ENCODE peak calls at places on chromosomes 1 and 21, in six cellular contexts. One of them, this sample, is unnamed.

GRCh38 chr1:157198619-157199420 is 60.6 kb upstream of the ETV3 start:
- DNase-seq in CD4-positive, alpha-beta memory T cell: no peak
- DNase-seq in psoas muscle: no peak
- DNase-seq in A549: no peak
- DNase-seq in GM12865: no peak
- DNase-seq in NB4: no peak
- DNase-seq in this sample: no peak

GRCh38 chr1:225529726-225530125 is 101.9 kb upstream of the LBR start:
- DNase-seq in A549: no peak
- DNase-seq in CD4-positive, alpha-beta memory T cell: no peak
- DNase-seq in GM12865: no peak
- DNase-seq in NB4: no peak
- DNase-seq in psoas muscle: no peak
- DNase-seq in this sample: no peak

GRCh38 chr21:42641311-42642218 is 11.9 kb upstream of the PDE9A start:
- DNase-seq in NB4: no peak
- DNase-seq in A549: no peak
- DNase-seq in CD4-positive, alpha-beta memory T cell: no peak
- DNase-seq in GM12865: no peak
- DNase-seq in psoas muscle: peak; percentile 44
- DNase-seq in this sample: peak; percentile 11

GRCh38 chr1:41323243-41323642 is 38.0 kb upstream of the FOXO6 start:
- DNase-seq in CD4-positive, alpha-beta memory T cell: no peak
- DNase-seq in A549: no peak
- DNase-seq in psoas muscle: no peak
- DNase-seq in NB4: no peak
- DNase-seq in GM12865: no peak
- DNase-seq in this sample: no peak

GRCh38 chr1:182842265-182842664 is 3.1 kb downstream of the DHX9 start:
- DNase-seq in NB4: no peak
- DNase-seq in CD4-positive, alpha-beta memory T cell: no peak
- DNase-seq in psoas muscle: no peak
- DNase-seq in GM12865: no peak
- DNase-seq in A549: no peak
- DNase-seq in this sample: no peak

GRCh38 chr1:200346744-200347143 is 63.1 kb downstream of the ZNF281 start:
- DNase-seq in GM12865: no peak
- DNase-seq in CD4-positive, alpha-beta memory T cell: no peak
- DNase-seq in NB4: peak; percentile 45
- DNase-seq in A549: no peak
- DNase-seq in psoas muscle: no peak
- DNase-seq in this sample: no peak

GRCh38 chr1:169466259-169467230 is 19.2 kb downstream of the SLC19A2 start:
- DNase-seq in NB4: peak; percentile 50
- DNase-seq in CD4-positive, alpha-beta memory T cell: no peak
- DNase-seq in A549: peak; percentile 44
- DNase-seq in psoas muscle: no peak
- DNase-seq in GM12865: peak; percentile 48
- DNase-seq in this sample: no peak

GRCh38 chr1:211654838-211655787 is 20.3 kb downstream of the NEK2 start:
- DNase-seq in GM12865: peak; percentile 90
- DNase-seq in NB4: peak; percentile 84
- DNase-seq in CD4-positive, alpha-beta memory T cell: peak; percentile 73
- DNase-seq in psoas muscle: peak; percentile 92
- DNase-seq in A549: peak; percentile 85
- DNase-seq in this sample: no peak

GRCh38 chr1:45325816-45326506 is 734 bp upstream of the HPDL start:
- DNase-seq in A549: no peak
- DNase-seq in psoas muscle: no peak
- DNase-seq in NB4: no peak
- DNase-seq in CD4-positive, alpha-beta memory T cell: no peak
- DNase-seq in GM12865: no peak
- DNase-seq in this sample: no peak

GRCh38 chr1:100615686-100616085 is 77.7 kb downstream of the GPR88 start:
- DNase-seq in NB4: no peak
- DNase-seq in CD4-positive, alpha-beta memory T cell: no peak
- DNase-seq in A549: no peak
- DNase-seq in psoas muscle: no peak
- DNase-seq in GM12865: no peak
- DNase-seq in this sample: no peak

GRCh38 chr1:79478160-79478559 is 471.6 kb upstream of the ADGRL4 start:
- DNase-seq in A549: no peak
- DNase-seq in CD4-positive, alpha-beta memory T cell: no peak
- DNase-seq in NB4: no peak
- DNase-seq in psoas muscle: no peak
- DNase-seq in GM12865: no peak
- DNase-seq in this sample: no peak

GRCh38 chr21:44699502-44700001 is 2.6 kb downstream of the KRTAP10-12 start:
- DNase-seq in A549: no peak
- DNase-seq in psoas muscle: peak; percentile 48
- DNase-seq in CD4-positive, alpha-beta memory T cell: no peak
- DNase-seq in GM12865: no peak
- DNase-seq in NB4: no peak
- DNase-seq in this sample: no peak

GRCh38 chr1:180662709-180663108 is 30.9 kb downstream of the XPR1 start:
- DNase-seq in NB4: no peak
- DNase-seq in psoas muscle: no peak
- DNase-seq in CD4-positive, alpha-beta memory T cell: no peak
- DNase-seq in A549: no peak
- DNase-seq in GM12865: no peak
- DNase-seq in this sample: no peak
- H3K4me3 ChIP-seq in NB4: no peak overlapping the region
- H3K4me3 ChIP-seq in psoas muscle: no peak overlapping the region
- H3K4me3 ChIP-seq in CD4-positive, alpha-beta memory T cell: no peak overlapping the region
- H3K4me3 ChIP-seq in A549: no peak overlapping the region
- H3K4me3 ChIP-seq in GM12865: no peak overlapping the region
- H3K4me3 ChIP-seq in this sample: no peak overlapping the region

DNA sequence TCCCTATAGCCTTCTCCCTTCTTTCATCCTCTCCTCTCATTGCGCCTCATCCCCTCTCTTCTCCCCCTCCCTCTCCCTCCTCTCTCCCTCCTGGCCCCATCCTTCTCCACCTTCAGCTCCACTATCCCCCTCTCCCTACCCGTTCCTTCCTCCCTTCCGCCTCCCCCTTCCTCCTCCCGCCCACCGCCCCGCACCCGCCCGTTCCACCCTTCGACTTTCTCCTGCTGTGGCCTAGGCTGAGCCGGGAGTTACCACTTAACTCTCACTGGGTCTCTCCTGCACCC is 1.6 kb downstream of the NPR1 start:
- DNase-seq in NB4: no peak
- DNase-seq in CD4-positive, alpha-beta memory T cell: no peak
- DNase-seq in GM12865: no peak
- DNase-seq in A549: no peak
- DNase-seq in psoas muscle: no peak
- DNase-seq in this sample: no peak
- H3K4me3 ChIP-seq in NB4: no peak overlapping the region
- H3K4me3 ChIP-seq in CD4-positive, alpha-beta memory T cell: no peak overlapping the region
- H3K4me3 ChIP-seq in GM12865: no peak overlapping the region
- H3K4me3 ChIP-seq in A549: no peak overlapping the region
- H3K4me3 ChIP-seq in psoas muscle: peak overlapping the region; percentile 70
- H3K4me3 ChIP-seq in this sample: no peak overlapping the region

DNA sequence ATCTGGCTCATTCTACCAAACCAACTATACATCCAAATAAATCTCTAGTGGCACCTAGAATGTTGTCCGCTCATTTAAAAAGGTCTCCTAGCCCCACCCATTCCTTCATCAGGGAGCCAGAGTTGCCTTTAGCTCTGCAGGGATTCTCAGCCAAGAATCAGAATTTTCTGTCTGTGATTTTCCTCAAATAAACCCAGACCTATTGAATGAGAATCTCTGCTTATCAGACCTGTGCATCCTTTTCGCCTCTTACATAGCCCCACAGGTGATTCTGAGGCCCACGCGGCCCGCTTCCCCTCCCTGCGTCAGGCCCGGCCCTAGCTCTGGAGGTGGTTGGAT is 410 bp upstream of the TDRD5 start:
- DNase-seq in GM12865: no peak
- DNase-seq in NB4: no peak
- DNase-seq in CD4-positive, alpha-beta memory T cell: no peak
- DNase-seq in A549: no peak
- DNase-seq in psoas muscle: no peak
- DNase-seq in this sample: no peak
- H3K4me3 ChIP-seq in GM12865: no peak overlapping the region
- H3K4me3 ChIP-seq in NB4: no peak overlapping the region
- H3K4me3 ChIP-seq in CD4-positive, alpha-beta memory T cell: no peak overlapping the region
- H3K4me3 ChIP-seq in A549: peak overlapping the region; percentile 55
- H3K4me3 ChIP-seq in psoas muscle: no peak overlapping the region
- H3K4me3 ChIP-seq in this sample: no peak overlapping the region

DNA sequence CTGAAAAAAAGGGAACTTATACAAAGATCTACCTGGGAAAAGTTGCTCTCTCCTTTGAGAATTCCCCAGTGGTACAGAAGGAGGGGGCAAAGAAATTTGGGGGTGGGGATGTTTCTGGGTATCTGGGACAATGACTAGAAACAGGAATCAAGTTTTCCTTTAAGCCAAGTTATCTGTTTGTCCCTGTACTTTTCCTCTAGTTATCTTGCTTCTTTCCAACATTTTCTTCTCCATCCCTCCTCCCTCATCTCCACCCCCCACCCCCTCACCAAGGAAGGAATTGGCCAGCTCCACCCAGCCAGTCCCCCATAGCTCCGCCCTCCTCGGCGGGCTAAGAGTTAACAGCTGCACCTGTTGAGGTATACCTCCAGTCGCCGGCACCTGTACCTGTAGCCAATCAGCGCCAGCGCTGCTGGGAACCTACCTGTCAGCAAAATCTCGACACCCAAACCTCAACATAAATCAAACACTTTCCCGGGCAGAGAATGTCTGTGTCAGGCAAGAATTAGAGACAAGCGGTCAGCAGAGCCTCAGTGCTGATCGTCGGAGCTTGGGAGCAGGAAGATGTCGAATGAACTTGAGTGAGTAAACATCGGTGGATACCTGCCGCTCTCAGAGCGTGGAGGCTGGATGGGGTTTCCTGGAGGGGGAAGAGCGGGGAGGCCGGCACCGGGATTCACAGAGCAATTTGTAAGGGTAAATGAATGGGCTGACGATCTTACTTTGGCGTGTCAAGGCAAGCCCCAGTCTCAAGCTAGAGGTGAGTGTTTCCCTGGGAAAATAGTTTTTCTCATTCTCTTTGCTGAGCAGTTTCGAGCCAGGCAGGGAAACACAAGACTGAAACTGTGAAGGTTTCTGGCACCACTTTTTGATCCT is at the start of gene GRHL3:
- DNase-seq in A549: no peak
- DNase-seq in NB4: no peak
- DNase-seq in GM12865: no peak
- DNase-seq in psoas muscle: no peak
- DNase-seq in CD4-positive, alpha-beta memory T cell: peak; percentile 17
- DNase-seq in this sample: no peak
- H3K4me3 ChIP-seq in A549: peak within 1 kb of the TSS; percentile 36
- H3K4me3 ChIP-seq in NB4: no peak within 1 kb of the TSS
- H3K4me3 ChIP-seq in GM12865: no peak within 1 kb of the TSS
- H3K4me3 ChIP-seq in psoas muscle: no peak within 1 kb of the TSS
- H3K4me3 ChIP-seq in CD4-positive, alpha-beta memory T cell: no peak within 1 kb of the TSS
- H3K4me3 ChIP-seq in this sample: peak within 1 kb of the TSS; percentile 17

GRCh38 chr21:25424045-25424444 is 183.2 kb downstream of the MRPL39 start:
- DNase-seq in psoas muscle: no peak
- DNase-seq in A549: no peak
- DNase-seq in GM12865: peak; percentile 71
- DNase-seq in NB4: no peak
- DNase-seq in CD4-positive, alpha-beta memory T cell: no peak
- DNase-seq in this sample: no peak

GRCh38 chr21:25424674-25425073 is 182.6 kb downstream of the MRPL39 start:
- DNase-seq in GM12865: peak; percentile 76
- DNase-seq in NB4: no peak
- DNase-seq in A549: no peak
- DNase-seq in psoas muscle: no peak
- DNase-seq in CD4-positive, alpha-beta memory T cell: no peak
- DNase-seq in this sample: no peak

GRCh38 chr21:25421327-25422028 is 185.8 kb downstream of the MRPL39 start:
- DNase-seq in CD4-positive, alpha-beta memory T cell: peak; percentile 66
- DNase-seq in GM12865: peak; percentile 95
- DNase-seq in NB4: peak; percentile 70
- DNase-seq in A549: peak; percentile 14
- DNase-seq in psoas muscle: no peak
- DNase-seq in this sample: peak; percentile 8

GRCh38 chr21:25422610-25423608 is 184.4 kb downstream of the MRPL39 start:
- DNase-seq in CD4-positive, alpha-beta memory T cell: no peak
- DNase-seq in NB4: no peak
- DNase-seq in psoas muscle: no peak
- DNase-seq in GM12865: peak; percentile 60
- DNase-seq in A549: no peak
- DNase-seq in this sample: no peak

GRCh38 chr21:25420831-25421230 is 186.4 kb downstream of the MRPL39 start:
- DNase-seq in NB4: no peak
- DNase-seq in A549: no peak
- DNase-seq in GM12865: peak; percentile 72
- DNase-seq in CD4-positive, alpha-beta memory T cell: no peak
- DNase-seq in psoas muscle: no peak
- DNase-seq in this sample: no peak
- H3K4me3 ChIP-seq in NB4: no peak overlapping the region
- H3K4me3 ChIP-seq in A549: no peak overlapping the region
- H3K4me3 ChIP-seq in GM12865: peak overlapping the region; percentile 60
- H3K4me3 ChIP-seq in CD4-positive, alpha-beta memory T cell: no peak overlapping the region
- H3K4me3 ChIP-seq in psoas muscle: no peak overlapping the region
- H3K4me3 ChIP-seq in this sample: no peak overlapping the region

GRCh38 chr1:170665625-170666024 is 1.7 kb downstream of the PRRX1 start:
- DNase-seq in NB4: no peak
- DNase-seq in psoas muscle: peak; percentile 63
- DNase-seq in CD4-positive, alpha-beta memory T cell: no peak
- DNase-seq in GM12865: no peak
- DNase-seq in A549: no peak
- DNase-seq in this sample: no peak
- H3K4me3 ChIP-seq in NB4: no peak overlapping the region
- H3K4me3 ChIP-seq in psoas muscle: peak overlapping the region; percentile 72
- H3K4me3 ChIP-seq in CD4-positive, alpha-beta memory T cell: no peak overlapping the region
- H3K4me3 ChIP-seq in GM12865: no peak overlapping the region
- H3K4me3 ChIP-seq in A549: no peak overlapping the region
- H3K4me3 ChIP-seq in this sample: peak overlapping the region; percentile 87

GRCh38 chr1:170594227-170594626 is 62.3 kb downstream of the GORAB start:
- DNase-seq in psoas muscle: no peak
- DNase-seq in NB4: no peak
- DNase-seq in A549: no peak
- DNase-seq in CD4-positive, alpha-beta memory T cell: no peak
- DNase-seq in GM12865: no peak
- DNase-seq in this sample: no peak
- H3K4me3 ChIP-seq in psoas muscle: no peak overlapping the region
- H3K4me3 ChIP-seq in NB4: no peak overlapping the region
- H3K4me3 ChIP-seq in A549: no peak overlapping the region
- H3K4me3 ChIP-seq in CD4-positive, alpha-beta memory T cell: no peak overlapping the region
- H3K4me3 ChIP-seq in GM12865: no peak overlapping the region
- H3K4me3 ChIP-seq in this sample: no peak overlapping the region

This sample was measured in skeletal muscle cell.